ENCODE peak calls at places on chromosomes 11 and 22, in seven cellular contexts. P is CD8-positive, alpha-beta memory T cell; Z is hepatocyte; R is ovary; H is heart left ventricle; C is caudate nucleus; T is astrocyte. W is an unnamed sample.

GRCh38 chr11:15985863-15986139 is 370.5 kb downstream of the SOX6 start:
- DNase-seq in R (no peak), H (no peak), C (no peak), P (no peak), Z (no peak), T (no peak), W (no peak)

GRCh38 chr22:48950151-48950915 is 877.3 kb downstream of the BRD1 start:
- DNase-seq in R (no peak), C (no peak), P (no peak), H (no peak), T (no peak), Z (peak), W (no peak)

GRCh38 chr11:116317212-116317611 is 455.6 kb downstream of the BUD13 start:
- DNase-seq in R (no peak), H (no peak), C (no peak), T (no peak), Z (no peak), P (no peak), W (no peak)

GRCh38 chr11:65311197-65311631 is 3.5 kb upstream of the CDC42EP2 start:
- DNase-seq in T (no peak), H (no peak), P (no peak), C (no peak), R (no peak), Z (no peak), W (no peak)

GRCh38 chr11:2910401-2910955 is 18.7 kb downstream of the PHLDA2 start:
- DNase-seq in H (no peak), Z (no peak), C (no peak), R (no peak), P (no peak), T (no peak), W (no peak)

GRCh38 chr11:128777369-128778011 is 83.6 kb downstream of the FLI1 start:
- DNase-seq in T (no peak), Z (no peak), C (no peak), P (no peak), R (no peak), H (no peak), W (no peak)

GRCh38 chr11:75465701-75466531 is 32.9 kb upstream of the KLHL35 start:
- DNase-seq in H (no peak), C (no peak), P (no peak), Z (peak), T (peak), R (no peak), W (peak)

GRCh38 chr11:7548659-7549283 is 35.0 kb downstream of the PPFIBP2 start:
- DNase-seq in H (no peak), P (no peak), C (no peak), T (no peak), R (no peak), Z (peak), W (peak)

GRCh38 chr11:88103337-88104206 is 71.7 kb downstream of the RAB38 start:
- DNase-seq in P (peak), R (no peak), Z (peak), T (peak), H (peak), C (no peak), W (peak)

GRCh38 chr11:121194731-121195596 is 93.9 kb downstream of the TECTA start:
- DNase-seq in H (peak), Z (peak), C (no peak), R (peak), T (peak), P (peak), W (peak)

GRCh38 chr11:80146231-80146630 is 705.4 kb upstream of the TENM4 start:
- DNase-seq in R (no peak), P (no peak), T (peak), Z (no peak), H (no peak), C (no peak), W (no peak)

GRCh38 chr11:85589373-85589772 is 37.8 kb downstream of the DLG2 start:
- DNase-seq in C (no peak), Z (no peak), T (no peak), R (no peak), H (no peak), P (no peak), W (no peak)

GRCh38 chr11:133889188-133889587 is 43.9 kb upstream of the SPATA19 start:
- DNase-seq in P (no peak), R (no peak), H (peak), C (no peak), Z (no peak), T (no peak), W (no peak)

GRCh38 chr22:49532831-49533802 is 294.6 kb downstream of the BRD1 start:
- DNase-seq in Z (peak), P (no peak), H (no peak), R (no peak), C (no peak), T (no peak), W (no peak)

GRCh38 chr11:124934862-124935547 is 842 bp downstream of the HEPACAM start:
- DNase-seq in R (no peak), T (peak), H (no peak), Z (peak), P (no peak), C (no peak), W (no peak)

GRCh38 chr22:37331034-37331428 is 48.7 kb downstream of the CYTH4 start:
- DNase-seq in C (no peak), R (no peak), Z (no peak), P (no peak), T (peak), H (no peak), W (no peak)

GRCh38 chr11:100735949-100736675 is 49.0 kb downstream of the ARHGAP42 start:
- DNase-seq in T (peak), P (no peak), R (no peak), H (no peak), Z (no peak), C (no peak), W (peak)

GRCh38 chr22:47328550-47329243 is 566.2 kb downstream of the TBC1D22A start:
- DNase-seq in R (no peak), T (peak), C (no peak), Z (no peak), H (no peak), P (no peak), W (no peak)

GRCh38 chr22:23183107-23183698 is 2.9 kb downstream of the BCR start:
- DNase-seq in R (peak), C (no peak), P (no peak), Z (peak), T (peak), H (peak), W (peak)

GRCh38 chr11:92702771-92703170 is 266.7 kb upstream of the MTNR1B start:
- DNase-seq in H (no peak), C (no peak), P (no peak), Z (no peak), R (no peak), T (peak), W (no peak)

GRCh38 chr11:59173964-59174663 is 2.2 kb downstream of the DTX4 start:
- DNase-seq in R (no peak), H (no peak), C (no peak), P (no peak), T (no peak), Z (peak), W (peak)

GRCh38 chr22:39094717-39095389 is 2.2 kb upstream of the APOBEC3H start:
- DNase-seq in H (no peak), Z (no peak), R (no peak), C (no peak), P (peak), T (no peak), W (no peak)

GRCh38 chr11:119254239-119254638 is 48.1 kb downstream of the CBL start:
- DNase-seq in H (no peak), R (no peak), Z (no peak), T (no peak), P (no peak), C (no peak), W (no peak)

GRCh38 chr11:133893381-133893780 is 48.1 kb upstream of the SPATA19 start:
- DNase-seq in C (no peak), H (peak), T (no peak), P (no peak), Z (no peak), R (no peak), W (no peak)

GRCh38 chr11:91653091-91653754 is 571.4 kb upstream of the FAT3 start:
- DNase-seq in P (no peak), Z (peak), C (no peak), H (no peak), R (no peak), T (no peak), W (no peak)

GRCh38 chr22:45357492-45357891 is 47.8 kb downstream of the FAM118A start:
- DNase-seq in T (no peak), P (no peak), C (no peak), H (no peak), R (no peak), Z (no peak), W (no peak)

GRCh38 chr11:122655527-122656072 is at the start of gene UBASH3B:
- DNase-seq in H (peak), C (peak), Z (peak), T (peak), P (peak), R (peak), W (peak)

GRCh38 chr22:43389227-43389836 is 22.5 kb upstream of the MPPED1 start:
- DNase-seq in T (no peak), Z (peak), C (no peak), R (no peak), H (no peak), P (no peak), W (no peak)

GRCh38 chr22:46062971-46063631 is 86.1 kb upstream of the WNT7B start:
- DNase-seq in R (peak), H (no peak), P (peak), Z (no peak), T (peak), C (no peak), W (no peak)

GRCh38 chr11:3086671-3087150 is 29.5 kb upstream of the CARS1 start:
- DNase-seq in Z (no peak), T (no peak), C (no peak), P (no peak), H (no peak), R (peak), W (no peak)

GRCh38 chr11:1401656-1402221 is 12.0 kb downstream of the BRSK2 start:
- DNase-seq in P (peak), H (peak), C (peak), T (peak), Z (peak), R (peak), W (peak)

GRCh38 chr11:102763440-102763839 is 17.0 kb downstream of the MMP10 start:
- DNase-seq in H (no peak), C (no peak), T (no peak), Z (no peak), R (no peak), P (no peak), W (no peak)

GRCh38 chr11:130145328-130145812 is 14.2 kb upstream of the ST14 start:
- DNase-seq in P (no peak), R (no peak), H (no peak), T (no peak), Z (peak), C (no peak), W (no peak)

GRCh38 chr22:47294222-47294532 is 531.7 kb downstream of the TBC1D22A start:
- DNase-seq in Z (no peak), C (no peak), T (peak), R (no peak), H (no peak), P (no peak), W (no peak)

GRCh38 chr22:41239443-41240128 is 1.1 kb downstream of the CHADL start:
- DNase-seq in C (peak), H (no peak), T (no peak), R (no peak), Z (no peak), P (no peak), W (no peak)

GRCh38 chr22:41237036-41237706 is 3.6 kb downstream of the CHADL start:
- DNase-seq in R (no peak), C (no peak), Z (no peak), T (no peak), P (no peak), H (no peak), W (no peak)

GRCh38 chr22:41240377-41241132 is at the start of gene CHADL:
- DNase-seq in Z (no peak), T (no peak), R (no peak), H (no peak), P (no peak), C (peak), W (no peak)

GRCh38 chr22:41238570-41239442 is 1.9 kb downstream of the CHADL start:
- DNase-seq in P (no peak), Z (no peak), C (no peak), T (no peak), H (no peak), R (no peak), W (no peak)

DNA sequence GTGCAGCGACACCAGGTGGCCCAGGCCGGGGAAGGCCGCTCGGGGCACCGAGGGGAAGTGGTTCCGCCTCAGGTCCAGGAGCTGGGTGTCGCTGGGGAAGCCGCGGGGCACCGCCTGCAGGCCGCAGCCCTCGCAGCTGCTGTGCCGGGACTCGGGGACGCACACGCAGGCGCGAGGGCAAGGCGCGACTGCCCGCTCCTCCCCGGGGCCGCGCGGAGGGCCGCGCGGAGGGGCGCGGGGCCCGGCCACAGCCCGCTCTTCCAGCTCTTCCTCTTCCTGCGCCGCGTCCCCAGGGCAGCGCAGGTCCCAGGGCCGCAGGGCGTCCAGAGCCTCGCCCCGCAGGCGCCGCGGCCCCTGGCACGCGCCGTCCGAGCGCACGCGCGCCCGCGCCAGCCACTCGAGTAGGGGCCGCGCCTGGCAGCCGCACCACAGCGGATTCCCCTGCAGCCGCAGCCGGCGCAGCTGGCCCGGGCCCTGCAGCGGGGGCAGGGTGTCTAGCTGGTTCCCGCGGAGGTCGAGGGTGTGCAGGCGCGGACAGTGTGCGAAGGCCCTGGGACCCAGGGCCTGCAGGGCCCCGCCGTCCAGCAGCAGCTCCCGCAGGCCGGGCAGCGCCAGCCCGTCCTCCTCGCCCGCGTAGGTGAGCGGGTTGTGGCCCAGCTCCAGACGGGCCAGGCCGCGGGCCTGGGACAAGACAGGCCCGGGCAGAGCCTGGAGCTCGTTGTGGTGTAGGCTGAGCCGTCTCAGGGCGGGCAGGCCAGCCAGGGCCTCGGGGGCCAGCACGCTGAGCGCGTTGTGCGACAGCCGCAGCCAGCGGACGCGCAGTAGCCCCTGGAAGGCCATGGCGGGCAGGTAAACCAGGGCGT is 2.8 kb downstream of the CHADL start:
- DNase-seq in T (no peak), H (peak), R (peak), C (peak), Z (peak), P (peak), W (peak)
- H3K27ac ChIP-seq in T (no peak), H (peak), R (no peak), C (peak), Z (no peak), P (no peak), W (no peak)

GRCh38 chr11:61162092-61162935 is 1.1 kb upstream of the VPS37C start:
- DNase-seq in C (no peak), P (no peak), H (no peak), R (no peak), Z (peak), T (no peak), W (peak)

GRCh38 chr11:61168292-61168691 is 7.1 kb upstream of the VPS37C start:
- DNase-seq in Z (no peak), H (no peak), T (no peak), C (no peak), R (no peak), P (no peak), W (no peak)

GRCh38 chr11:61161190-61162091 is at the start of gene VPS37C:
- DNase-seq in H (peak), T (peak), C (peak), P (peak), Z (peak), R (peak), W (peak)

GRCh38 chr11:61163714-61164609 is 2.7 kb upstream of the VPS37C start:
- DNase-seq in T (no peak), R (no peak), P (no peak), H (no peak), Z (no peak), C (no peak), W (no peak)

GRCh38 chr11:61164610-61165424 is 3.6 kb upstream of the VPS37C start:
- DNase-seq in R (no peak), H (no peak), Z (no peak), P (no peak), T (no peak), C (no peak), W (no peak)
- H3K27ac ChIP-seq in R (no peak), H (peak), Z (peak), P (peak), T (no peak), C (no peak), W (no peak)

DNA sequence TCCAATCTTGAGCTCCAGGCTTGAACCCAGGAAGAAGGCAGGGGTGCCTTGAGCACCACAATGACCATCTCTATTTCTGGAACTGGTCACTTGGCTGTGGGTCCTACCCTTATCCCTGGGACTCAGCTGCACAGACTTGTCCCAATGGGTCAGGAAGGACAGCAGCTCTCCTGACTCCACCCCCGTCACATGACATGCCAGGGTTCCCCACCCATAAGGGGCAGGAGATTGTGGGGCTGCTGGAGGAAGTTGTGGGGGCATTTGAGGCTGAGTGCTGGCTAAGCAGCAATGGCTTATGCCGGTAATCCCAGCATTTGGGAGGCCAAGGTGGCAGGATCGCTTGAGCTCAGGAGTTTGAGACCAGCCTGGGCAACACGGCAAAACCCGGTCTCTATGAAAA is 56.2 kb downstream of the NFAM1 start:
- DNase-seq in R (no peak), T (no peak), C (no peak), P (no peak), H (no peak), Z (no peak), W (no peak)
- H3K27ac ChIP-seq in R (no peak), T (no peak), C (no peak), P (no peak), H (no peak), Z (peak), W (no peak)

DNA sequence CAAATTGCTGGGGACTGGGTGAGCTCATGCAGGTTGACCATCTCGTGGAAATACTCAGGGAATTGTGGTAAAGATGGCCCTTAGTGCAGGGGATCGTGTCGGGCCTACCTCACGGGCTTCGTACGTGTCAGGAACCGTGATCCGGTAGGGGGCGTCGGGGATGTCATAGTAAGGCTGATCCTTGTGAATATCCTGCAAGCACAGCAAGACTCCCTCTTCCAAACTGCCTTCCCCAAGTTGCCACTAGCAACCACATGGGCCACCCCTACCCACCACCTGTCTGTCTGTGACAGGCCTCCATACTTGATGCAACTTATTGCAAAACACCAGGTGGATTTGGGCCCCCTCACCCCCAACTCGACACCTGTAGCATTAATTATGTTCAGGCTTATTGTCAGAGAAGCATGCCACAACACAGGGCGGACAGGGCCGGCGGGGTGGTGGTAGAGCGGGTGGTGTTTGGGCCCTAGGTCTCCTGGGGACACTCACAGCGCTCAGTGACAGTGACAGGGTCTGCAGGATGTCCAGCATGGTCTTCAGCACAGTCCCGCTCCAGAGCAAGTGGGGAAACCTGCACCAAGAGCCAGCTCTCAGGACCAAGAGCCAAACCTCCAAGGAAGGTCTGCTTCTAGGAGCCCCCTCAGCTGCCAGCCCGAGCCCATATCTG is 22.6 kb upstream of the SERPIND1 start:
- DNase-seq in C (no peak), P (no peak), R (no peak), T (no peak), H (no peak), Z (no peak), W (peak)
- H3K27ac ChIP-seq in C (peak), P (no peak), R (no peak), T (peak), H (no peak), Z (no peak), W (no peak)

DNA sequence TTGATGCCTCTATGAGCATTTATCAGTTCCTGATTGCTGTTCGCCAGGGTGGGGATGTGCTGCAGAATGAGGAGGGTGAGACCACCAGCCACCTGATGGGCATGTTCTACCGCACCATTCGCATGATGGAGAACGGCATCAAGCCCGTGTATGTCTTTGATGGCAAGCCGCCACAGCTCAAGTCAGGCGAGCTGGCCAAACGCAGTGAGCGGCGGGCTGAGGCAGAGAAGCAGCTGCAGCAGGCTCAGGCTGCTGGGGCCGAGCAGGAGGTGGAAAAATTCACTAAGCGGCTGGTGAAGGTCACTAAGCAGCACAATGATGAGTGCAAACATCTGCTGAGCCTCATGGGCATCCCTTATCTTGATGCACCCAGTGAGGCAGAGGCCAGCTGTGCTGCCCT is 2.7 kb downstream of the FEN1 start:
- DNase-seq in R (no peak), C (no peak), H (no peak), P (no peak), T (no peak), Z (no peak), W (no peak)
- H3K27ac ChIP-seq in R (no peak), C (no peak), H (no peak), P (no peak), T (no peak), Z (no peak), W (no peak)

W was measured in cardiac muscle cell.